ENCODE peak calls at places on chromosomes 6 and 20, in five cellular contexts. B is bronchial epithelial cell, L is fibroblast of lung, K is lower lobe of right lung, Z is PC-9. X is an unnamed sample.
A peak's percentile ranks its signal among the peaks of the same experiment; 100 is the strongest.

GRCh38 chr6:12818324-12818723 is 101.8 kb downstream of the PHACTR1 start:
- DNase-seq in B (no peak), L (peak; percentile 65), K (no peak), Z (no peak), X (no peak)

GRCh38 chr6:33983721-33984465 is 162.0 kb downstream of the GRM4 start:
- DNase-seq in B (no peak), L (no peak), K (no peak), Z (no peak), X (no peak)

GRCh38 chr6:143333749-143334520 is 116.6 kb downstream of the ADAT2 start:
- DNase-seq in B (peak; percentile 72), L (no peak), K (no peak), Z (no peak), X (no peak)

GRCh38 chr6:33815854-33816253 is 12.1 kb upstream of the MLN start:
- DNase-seq in B (no peak), L (peak; percentile 11), K (peak; percentile 35), Z (no peak), X (no peak)

GRCh38 chr20:20160513-20160912 is 108.2 kb downstream of the CFAP61 start:
- DNase-seq in B (no peak), L (no peak), K (no peak), Z (no peak), X (no peak)

GRCh38 chr6:112879920-112880413 is 532.8 kb downstream of the RFPL4B start:
- DNase-seq in B (no peak), L (peak; percentile 18), K (peak; percentile 65), Z (peak; percentile 61), X (no peak)

GRCh38 chr6:11094411-11094851 is 797 bp downstream of the SMIM13 start:
- DNase-seq in B (peak; percentile 44), L (peak; percentile 49), K (peak; percentile 58), Z (peak; percentile 40), X (no peak)

GRCh38 chr6:79100304-79100703 is 22.2 kb upstream of the PHIP start:
- DNase-seq in B (no peak), L (no peak), K (no peak), Z (no peak), X (no peak)

DNA sequence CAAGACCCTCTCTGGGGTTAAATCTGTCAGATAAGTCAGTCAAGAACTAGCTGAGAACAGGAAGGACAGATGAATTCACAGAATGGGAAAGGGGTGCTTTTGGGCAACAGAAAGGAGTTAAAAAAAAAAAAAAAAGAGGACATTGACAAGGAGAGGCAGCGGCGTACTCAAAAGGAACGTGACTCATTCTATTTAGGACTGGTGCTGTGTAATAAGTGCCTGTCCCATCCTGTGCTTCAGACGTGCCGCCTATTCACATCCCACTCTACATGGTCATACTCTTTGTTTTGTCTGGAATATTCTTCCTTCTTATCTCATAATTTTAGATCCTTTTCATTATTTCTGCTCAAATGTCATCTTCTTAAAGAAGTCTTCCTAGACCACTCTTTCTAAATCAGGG is 101.1 kb upstream of the EMILIN3 start:
- DNase-seq in B (peak; percentile 72), L (peak; percentile 23), K (no peak), Z (no peak), X (no peak)
- H3K4me3 ChIP-seq in B (no peak overlapping the region), L (no peak overlapping the region), K (no peak overlapping the region), Z (no peak overlapping the region), X (no peak overlapping the region)

GRCh38 chr6:44138717-44139350 is 11.5 kb downstream of the TMEM63B start:
- DNase-seq in B (no peak), L (no peak), K (no peak), Z (no peak), X (no peak)

GRCh38 chr6:44133003-44133931 is 5.9 kb downstream of the TMEM63B start:
- DNase-seq in B (peak; percentile 49), L (peak; percentile 13), K (peak; percentile 77), Z (peak; percentile 61), X (no peak)

GRCh38 chr6:44135173-44135748 is 7.9 kb downstream of the TMEM63B start:
- DNase-seq in B (no peak), L (no peak), K (no peak), Z (no peak), X (no peak)

GRCh38 chr6:44133981-44134711 is 6.8 kb downstream of the TMEM63B start:
- DNase-seq in B (no peak), L (no peak), K (no peak), Z (no peak), X (no peak)

DNA sequence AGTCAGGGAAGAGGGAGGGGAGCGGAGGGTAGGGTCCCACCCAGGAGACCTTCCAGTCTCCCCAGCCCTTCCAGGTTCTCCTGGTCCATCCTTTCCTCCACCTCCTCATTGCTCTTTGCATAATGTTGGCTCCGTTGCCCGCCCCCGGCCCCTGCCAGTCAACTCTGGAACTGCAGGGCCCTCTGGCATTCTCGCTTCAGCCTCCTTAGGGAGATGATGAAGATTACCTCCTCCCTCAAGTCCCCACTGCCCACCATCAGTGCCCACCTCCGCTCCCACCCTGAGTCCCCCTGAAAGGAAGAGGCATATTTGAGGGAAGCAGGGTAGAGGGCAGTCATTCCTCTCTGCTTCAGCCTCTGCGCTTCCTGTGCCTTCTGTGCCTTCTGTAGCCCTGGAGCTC is 8.5 kb downstream of the TMEM63B start:
- DNase-seq in B (no peak), L (no peak), K (no peak), Z (no peak), X (no peak)
- TF ChIP-seq CTCF in B (no peak), L (no peak), K (no peak), Z (no peak), X (no peak)

GRCh38 chr6:49555951-49556350 is 5.5 kb downstream of the C6orf141 start:
- DNase-seq in B (peak; percentile 69), L (peak; percentile 28), K (no peak), Z (no peak), X (no peak)

GRCh38 chr6:49551866-49552129 is 1.3 kb downstream of the C6orf141 start:
- DNase-seq in B (no peak), L (no peak), K (no peak), Z (no peak), X (no peak)

GRCh38 chr6:49552596-49552995 is 2.1 kb downstream of the C6orf141 start:
- DNase-seq in B (peak; percentile 46), L (peak; percentile 17), K (no peak), Z (no peak), X (no peak)

GRCh38 chr6:49551126-49551865 is 828 bp downstream of the C6orf141 start:
- DNase-seq in B (no peak), L (peak; percentile 50), K (no peak), Z (peak; percentile 22), X (no peak)

DNA sequence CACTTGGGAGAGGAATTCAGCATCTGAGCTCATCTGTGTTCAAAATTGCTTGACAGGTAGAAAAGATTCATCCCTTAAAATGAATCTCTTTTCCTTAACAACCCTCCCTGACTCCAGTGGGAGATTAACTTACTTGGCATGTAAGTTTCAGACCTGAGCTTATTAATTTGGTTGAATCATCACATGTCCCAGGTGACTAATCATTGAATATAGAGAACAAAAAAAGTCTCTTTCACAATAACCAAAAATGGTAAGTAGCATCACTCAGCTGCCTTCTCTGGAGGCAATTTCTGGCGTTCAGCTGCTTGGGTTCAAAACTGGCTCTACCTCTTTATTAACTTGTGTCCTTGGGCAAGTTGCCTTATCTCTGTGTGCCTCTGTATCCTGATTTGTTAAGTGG is 2.9 kb downstream of the C6orf141 start:
- DNase-seq in B (peak; percentile 96), L (peak; percentile 84), K (no peak), Z (no peak), X (no peak)
- H3K4me3 ChIP-seq in B (no peak overlapping the region), L (no peak overlapping the region), K (no peak overlapping the region), Z (peak overlapping the region; percentile 82), X (no peak overlapping the region)

GRCh38 chr6:111565316-111566221 is 40.1 kb downstream of the TRAF3IP2 start:
- DNase-seq in B (no peak), L (no peak), K (no peak), Z (no peak), X (no peak)
- TF ChIP-seq CTCF in B (peak; percentile 52), L (no peak), K (no peak), Z (peak; percentile 28), X (peak; percentile 11)

GRCh38 chr20:39878809-39879208 is 810.2 kb downstream of the MAFB start:
- DNase-seq in B (peak; percentile 98), L (peak; percentile 62), K (no peak), Z (no peak), X (no peak)

GRCh38 chr20:39879296-39879695 is 809.7 kb downstream of the MAFB start:
- DNase-seq in B (peak; percentile 59), L (peak; percentile 63), K (no peak), Z (no peak), X (no peak)

GRCh38 chr20:39878321-39878720 is 810.7 kb downstream of the MAFB start:
- DNase-seq in B (no peak), L (no peak), K (no peak), Z (no peak), X (no peak)

GRCh38 chr20:39876974-39877615 is 811.9 kb downstream of the MAFB start:
- DNase-seq in B (peak; percentile 27), L (peak; percentile 55), K (no peak), Z (no peak), X (no peak)

DNA sequence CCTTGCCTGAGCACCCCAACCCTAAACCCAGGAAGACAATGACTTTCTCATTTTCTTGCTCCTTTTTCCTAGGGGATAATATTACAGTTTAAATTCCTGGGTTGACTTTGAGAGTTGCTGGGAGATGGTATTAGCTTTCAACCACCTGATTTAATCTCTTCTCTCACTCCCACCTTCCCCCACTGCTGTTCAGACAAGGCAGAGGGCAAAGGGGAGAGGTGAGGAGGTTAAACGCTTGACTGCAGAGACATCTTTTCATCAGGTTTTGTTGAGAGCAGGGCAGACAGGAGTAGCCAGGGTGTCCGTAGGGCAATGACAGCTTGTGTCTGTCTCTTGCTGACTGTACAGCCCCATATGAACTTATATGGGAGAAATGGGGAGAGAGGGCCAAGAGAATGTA is 811.2 kb downstream of the MAFB start:
- DNase-seq in B (no peak), L (no peak), K (no peak), Z (no peak), X (no peak)
- H3K4me3 ChIP-seq in B (no peak overlapping the region), L (no peak overlapping the region), K (no peak overlapping the region), Z (no peak overlapping the region), X (no peak overlapping the region)